ENCODE peak calls at places on chromosomes 5 and 9, in five cellular contexts. X, P, N, E and K are unnamed samples.

GRCh38 chr9:127202461-127203139 is 62.0 kb upstream of the GARNL3 start:
- DNase-seq in X (no peak), P (no peak), N (no peak), E (no peak), K (no peak)

GRCh38 chr9:75847085-75847484 is 43.4 kb upstream of the PCSK5 start:
- DNase-seq in P (no peak), N (no peak), E (no peak), X (no peak), K (no peak)

GRCh38 chr5:181037365-181037861 is 2.7 kb upstream of the BTNL9 start:
- DNase-seq in X (no peak), N (no peak), E (no peak), P (no peak), K (no peak)

GRCh38 chr5:30592833-30593232 is 600.7 kb upstream of the CDH6 start:
- DNase-seq in X (no peak), P (no peak), N (no peak), E (no peak), K (no peak)

GRCh38 chr5:102511666-102512065 is 12.9 kb upstream of the SLCO6A1 start:
- DNase-seq in P (no peak), N (no peak), E (no peak), X (no peak), K (no peak)

GRCh38 chr5:39274388-39275085 is 55.2 kb upstream of the FYB1 start:
- DNase-seq in N (no peak), P (no peak), E (no peak), X (no peak), K (peak)

GRCh38 chr5:124022966-124023365 is 511.0 kb downstream of the CSNK1G3 start:
- DNase-seq in N (no peak), E (no peak), X (no peak), P (no peak), K (no peak)

GRCh38 chr9:134208310-134208841 is 44.0 kb upstream of the RNU6ATAC start:
- DNase-seq in N (peak), P (peak), E (no peak), X (no peak), K (no peak)

GRCh38 chr5:172559004-172559932 is 81.8 kb upstream of the NEURL1B start:
- DNase-seq in P (peak), N (no peak), X (peak), E (no peak), K (no peak)

GRCh38 chr5:115461093-115461492 is 83.5 kb downstream of the FEM1C start:
- DNase-seq in N (no peak), P (no peak), E (no peak), X (no peak), K (no peak)

GRCh38 chr9:14373319-14373632 is 59.3 kb upstream of the NFIB start:
- DNase-seq in E (no peak), X (no peak), P (no peak), N (no peak), K (no peak)

GRCh38 chr9:133375116-133375723 is 640 bp downstream of the SURF4 start:
- DNase-seq in P (no peak), E (peak), N (no peak), X (peak), K (no peak)

GRCh38 chr9:78296208-78296892 is 575 bp upstream of the PSAT1 start:
- DNase-seq in P (peak), N (no peak), X (peak), E (peak), K (no peak)

GRCh38 chr5:137791803-137792202 is 37.6 kb upstream of the HNRNPA0 start:
- DNase-seq in N (no peak), P (no peak), X (no peak), E (peak), K (no peak)

GRCh38 chr9:87678650-87679355 is 47.1 kb upstream of the CTSL start:
- DNase-seq in X (peak), N (no peak), P (peak), E (peak), K (no peak)

GRCh38 chr5:36950586-36951457 is 74.3 kb downstream of the NIPBL start:
- DNase-seq in N (no peak), X (no peak), P (no peak), E (no peak), K (no peak)

GRCh38 chr5:4563400-4563799 is 576.7 kb upstream of the ADAMTS16 start:
- DNase-seq in E (peak), P (no peak), N (no peak), X (no peak), K (no peak)

DNA sequence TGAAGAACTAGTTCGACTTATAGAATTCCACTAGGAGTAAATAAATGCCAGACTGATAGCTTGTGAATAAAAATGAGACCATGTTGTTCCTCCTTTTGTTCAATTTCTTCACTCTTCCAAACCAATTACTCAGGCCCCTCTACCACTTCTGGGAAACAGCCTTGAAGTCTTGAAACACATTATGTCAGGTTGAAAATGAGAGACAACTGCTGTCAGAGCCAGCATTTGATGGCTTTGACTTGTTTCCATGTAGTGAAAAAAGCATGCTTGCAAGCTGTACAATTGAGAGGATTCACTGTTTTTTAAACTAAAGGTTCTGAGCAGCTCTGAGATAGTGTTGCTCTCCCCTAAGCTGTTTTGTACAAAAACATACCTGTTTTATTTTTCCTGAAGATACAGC is 337.1 kb upstream of the SGCD start:
- DNase-seq in N (no peak), E (no peak), X (no peak), P (no peak), K (no peak)
- TF ChIP-seq EP300 in N (no peak), E (no peak), X (no peak), P (no peak), K (no peak)

GRCh38 chr5:34699155-34700077 is 43.3 kb downstream of the RAI14 start:
- DNase-seq in P (no peak), X (peak), N (no peak), E (no peak), K (no peak)
- TF ChIP-seq EP300 in P (no peak), X (no peak), N (no peak), E (no peak), K (no peak)

GRCh38 chr5:1963941-1964451 is 81.3 kb upstream of the IRX4 start:
- DNase-seq in X (no peak), P (no peak), E (no peak), N (no peak), K (no peak)
- TF ChIP-seq EP300 in X (no peak), P (no peak), E (no peak), N (no peak), K (no peak)

DNA sequence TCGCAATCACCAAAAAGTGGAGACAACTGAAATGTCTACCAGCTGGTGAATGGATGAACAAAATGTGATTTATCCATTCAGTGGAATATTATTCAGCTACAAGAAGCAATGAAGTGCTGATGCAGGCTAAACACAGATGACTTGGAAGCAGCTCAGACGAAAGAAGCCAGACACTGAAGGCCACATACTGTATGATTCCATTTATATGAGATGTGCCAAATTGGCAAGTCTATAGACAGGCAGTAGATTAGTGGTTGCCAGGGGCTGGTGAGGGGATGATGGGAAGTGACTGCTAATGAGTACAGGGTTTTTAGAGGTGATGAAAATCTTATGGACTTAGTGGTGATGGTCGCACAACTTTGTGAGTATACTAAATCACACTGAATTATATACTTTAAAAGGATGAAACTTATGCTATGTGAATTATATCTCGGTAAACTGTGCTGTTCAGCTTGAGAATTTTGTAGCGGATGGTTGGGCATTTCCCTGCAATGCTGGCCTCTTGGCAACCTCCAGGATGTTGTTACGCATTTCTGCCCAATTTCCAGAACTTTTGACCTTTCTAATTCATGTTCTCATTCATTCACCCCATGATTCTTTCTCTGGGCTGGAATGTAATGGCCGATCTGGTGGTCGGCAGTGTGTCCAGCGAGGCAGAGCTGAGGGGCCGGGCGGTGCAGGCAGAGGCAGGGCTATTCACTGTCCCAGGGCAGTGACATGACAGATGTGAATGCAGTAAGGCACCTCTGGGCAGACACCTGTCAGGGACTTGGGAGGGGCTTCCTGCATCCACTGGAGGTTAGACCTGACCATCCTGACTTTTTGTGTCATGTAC is 21.9 kb upstream of the WNK2 start:
- DNase-seq in E (no peak), P (no peak), X (no peak), N (no peak), K (no peak)
- TF ChIP-seq EP300 in E (no peak), P (no peak), X (no peak), N (no peak), K (no peak)